ENCODE peak calls at places on chromosome 14, in four cellular contexts. One of them, this sample, is unnamed.

GRCh38 chr14:26395726-26396125 is 202.1 kb downstream of the NOVA1 start:
- DNase-seq in fibroblast of mammary gland: no peak
- DNase-seq in heart left ventricle: no peak
- DNase-seq in activated B cell treated with CpG ODN at 0.5 μM for 24 hours: no peak
- DNase-seq in this sample: no peak

GRCh38 chr14:54337314-54337713 is 59.5 kb upstream of the CDKN3 start:
- DNase-seq in fibroblast of mammary gland: no peak
- DNase-seq in heart left ventricle: no peak
- DNase-seq in activated B cell treated with CpG ODN at 0.5 μM for 24 hours: no peak
- DNase-seq in this sample: no peak

GRCh38 chr14:54251356-54251755 is 145.5 kb upstream of the CDKN3 start:
- DNase-seq in fibroblast of mammary gland: peak; percentile 21
- DNase-seq in heart left ventricle: no peak
- DNase-seq in activated B cell treated with CpG ODN at 0.5 μM for 24 hours: no peak
- DNase-seq in this sample: no peak

GRCh38 chr14:98244162-98244948 is 1027.6 kb downstream of the BCL11B start:
- DNase-seq in fibroblast of mammary gland: no peak
- DNase-seq in heart left ventricle: no peak
- DNase-seq in activated B cell treated with CpG ODN at 0.5 μM for 24 hours: no peak
- DNase-seq in this sample: no peak

GRCh38 chr14:51094282-51094821 is 553 bp downstream of the TRIM9 start:
- DNase-seq in fibroblast of mammary gland: no peak
- DNase-seq in heart left ventricle: peak; percentile 29
- DNase-seq in activated B cell treated with CpG ODN at 0.5 μM for 24 hours: peak; percentile 35
- DNase-seq in this sample: no peak

GRCh38 chr14:95518045-95518751 is 1.7 kb upstream of the SYNE3 start:
- DNase-seq in fibroblast of mammary gland: no peak
- DNase-seq in heart left ventricle: no peak
- DNase-seq in activated B cell treated with CpG ODN at 0.5 μM for 24 hours: no peak
- DNase-seq in this sample: no peak

GRCh38 chr14:26897186-26897585 is 299.4 kb upstream of the NOVA1 start:
- DNase-seq in fibroblast of mammary gland: no peak
- DNase-seq in heart left ventricle: no peak
- DNase-seq in activated B cell treated with CpG ODN at 0.5 μM for 24 hours: no peak
- DNase-seq in this sample: no peak

GRCh38 chr14:79011091-79011919 is 841.1 kb downstream of the NRXN3 start:
- DNase-seq in fibroblast of mammary gland: peak; percentile 78
- DNase-seq in heart left ventricle: no peak
- DNase-seq in activated B cell treated with CpG ODN at 0.5 μM for 24 hours: no peak
- DNase-seq in this sample: no peak

GRCh38 chr14:105878125-105878524 is 351.7 kb downstream of the TMEM121 start:
- DNase-seq in fibroblast of mammary gland: no peak
- DNase-seq in heart left ventricle: peak; percentile 16
- DNase-seq in activated B cell treated with CpG ODN at 0.5 μM for 24 hours: no peak
- DNase-seq in this sample: no peak

GRCh38 chr14:96688629-96689028 is 108.6 kb upstream of the VRK1 start:
- DNase-seq in fibroblast of mammary gland: no peak
- DNase-seq in heart left ventricle: no peak
- DNase-seq in activated B cell treated with CpG ODN at 0.5 μM for 24 hours: no peak
- DNase-seq in this sample: no peak

GRCh38 chr14:36600431-36600830 is 18.0 kb upstream of the NKX2-8 start:
- DNase-seq in fibroblast of mammary gland: no peak
- DNase-seq in heart left ventricle: no peak
- DNase-seq in activated B cell treated with CpG ODN at 0.5 μM for 24 hours: no peak
- DNase-seq in this sample: no peak

GRCh38 chr14:39576726-39577125 is 144.5 kb upstream of the FBXO33 start:
- DNase-seq in fibroblast of mammary gland: peak; percentile 61
- DNase-seq in heart left ventricle: no peak
- DNase-seq in activated B cell treated with CpG ODN at 0.5 μM for 24 hours: no peak
- DNase-seq in this sample: no peak

GRCh38 chr14:63543000-63543825 is at the start of gene PPP2R5E:
- DNase-seq in fibroblast of mammary gland: peak; percentile 98
- DNase-seq in heart left ventricle: peak; percentile 99
- DNase-seq in activated B cell treated with CpG ODN at 0.5 μM for 24 hours: peak; percentile 87
- DNase-seq in this sample: peak; percentile 77

GRCh38 chr14:90891326-90891725 is 75.1 kb upstream of the TTC7B start:
- DNase-seq in fibroblast of mammary gland: no peak
- DNase-seq in heart left ventricle: no peak
- DNase-seq in activated B cell treated with CpG ODN at 0.5 μM for 24 hours: no peak
- DNase-seq in this sample: no peak

GRCh38 chr14:104442611-104443390 is 136.8 kb upstream of the C14orf180 start:
- DNase-seq in fibroblast of mammary gland: no peak
- DNase-seq in heart left ventricle: no peak
- DNase-seq in activated B cell treated with CpG ODN at 0.5 μM for 24 hours: peak; percentile 9
- DNase-seq in this sample: no peak

GRCh38 chr14:96423446-96424103 is 31.6 kb downstream of the AK7 start:
- DNase-seq in fibroblast of mammary gland: no peak
- DNase-seq in heart left ventricle: no peak
- DNase-seq in activated B cell treated with CpG ODN at 0.5 μM for 24 hours: no peak
- DNase-seq in this sample: no peak

GRCh38 chr14:52422650-52423356 is 108.7 kb downstream of the PTGER2 start:
- DNase-seq in fibroblast of mammary gland: peak; percentile 34
- DNase-seq in heart left ventricle: no peak
- DNase-seq in activated B cell treated with CpG ODN at 0.5 μM for 24 hours: no peak
- DNase-seq in this sample: no peak
- TF ChIP-seq CTCF in fibroblast of mammary gland: no peak
- TF ChIP-seq CTCF in heart left ventricle: no peak
- TF ChIP-seq CTCF in activated B cell treated with CpG ODN at 0.5 μM for 24 hours: no peak
- TF ChIP-seq CTCF in this sample: no peak

GRCh38 chr14:101982621-101983020 is 18.2 kb downstream of the DYNC1H1 start:
- DNase-seq in fibroblast of mammary gland: no peak
- DNase-seq in heart left ventricle: no peak
- DNase-seq in activated B cell treated with CpG ODN at 0.5 μM for 24 hours: no peak
- DNase-seq in this sample: no peak
- TF ChIP-seq CTCF in fibroblast of mammary gland: no peak
- TF ChIP-seq CTCF in heart left ventricle: no peak
- TF ChIP-seq CTCF in activated B cell treated with CpG ODN at 0.5 μM for 24 hours: no peak
- TF ChIP-seq CTCF in this sample: no peak

GRCh38 chr14:77421241-77421640 is 2.1 kb downstream of the NOXRED1 start:
- DNase-seq in fibroblast of mammary gland: no peak
- DNase-seq in heart left ventricle: no peak
- DNase-seq in activated B cell treated with CpG ODN at 0.5 μM for 24 hours: no peak
- DNase-seq in this sample: no peak
- TF ChIP-seq CTCF in fibroblast of mammary gland: no peak
- TF ChIP-seq CTCF in heart left ventricle: no peak
- TF ChIP-seq CTCF in activated B cell treated with CpG ODN at 0.5 μM for 24 hours: no peak
- TF ChIP-seq CTCF in this sample: no peak

GRCh38 chr14:56195219-56195618 is 77.0 kb downstream of the PELI2 start:
- DNase-seq in fibroblast of mammary gland: no peak
- DNase-seq in heart left ventricle: no peak
- DNase-seq in activated B cell treated with CpG ODN at 0.5 μM for 24 hours: no peak
- DNase-seq in this sample: no peak
- TF ChIP-seq CTCF in fibroblast of mammary gland: no peak
- TF ChIP-seq CTCF in heart left ventricle: no peak
- TF ChIP-seq CTCF in activated B cell treated with CpG ODN at 0.5 μM for 24 hours: no peak
- TF ChIP-seq CTCF in this sample: no peak

GRCh38 chr14:60653709-60654161 is 4.5 kb upstream of the SIX1 start:
- DNase-seq in fibroblast of mammary gland: no peak
- DNase-seq in heart left ventricle: no peak
- DNase-seq in activated B cell treated with CpG ODN at 0.5 μM for 24 hours: no peak
- DNase-seq in this sample: no peak

GRCh38 chr14:60651051-60651935 is 2.0 kb upstream of the SIX1 start:
- DNase-seq in fibroblast of mammary gland: no peak
- DNase-seq in heart left ventricle: no peak
- DNase-seq in activated B cell treated with CpG ODN at 0.5 μM for 24 hours: no peak
- DNase-seq in this sample: no peak

GRCh38 chr14:60651936-60652673 is 2.8 kb upstream of the SIX1 start:
- DNase-seq in fibroblast of mammary gland: no peak
- DNase-seq in heart left ventricle: no peak
- DNase-seq in activated B cell treated with CpG ODN at 0.5 μM for 24 hours: no peak
- DNase-seq in this sample: no peak

GRCh38 chr14:60653388-60653690 is 4.1 kb upstream of the SIX1 start:
- DNase-seq in fibroblast of mammary gland: no peak
- DNase-seq in heart left ventricle: no peak
- DNase-seq in activated B cell treated with CpG ODN at 0.5 μM for 24 hours: no peak
- DNase-seq in this sample: no peak

GRCh38 chr14:60652674-60653387 is 3.6 kb upstream of the SIX1 start:
- DNase-seq in fibroblast of mammary gland: no peak
- DNase-seq in heart left ventricle: no peak
- DNase-seq in activated B cell treated with CpG ODN at 0.5 μM for 24 hours: no peak
- DNase-seq in this sample: no peak
- TF ChIP-seq CTCF in fibroblast of mammary gland: no peak
- TF ChIP-seq CTCF in heart left ventricle: no peak
- TF ChIP-seq CTCF in activated B cell treated with CpG ODN at 0.5 μM for 24 hours: no peak
- TF ChIP-seq CTCF in this sample: no peak

DNA sequence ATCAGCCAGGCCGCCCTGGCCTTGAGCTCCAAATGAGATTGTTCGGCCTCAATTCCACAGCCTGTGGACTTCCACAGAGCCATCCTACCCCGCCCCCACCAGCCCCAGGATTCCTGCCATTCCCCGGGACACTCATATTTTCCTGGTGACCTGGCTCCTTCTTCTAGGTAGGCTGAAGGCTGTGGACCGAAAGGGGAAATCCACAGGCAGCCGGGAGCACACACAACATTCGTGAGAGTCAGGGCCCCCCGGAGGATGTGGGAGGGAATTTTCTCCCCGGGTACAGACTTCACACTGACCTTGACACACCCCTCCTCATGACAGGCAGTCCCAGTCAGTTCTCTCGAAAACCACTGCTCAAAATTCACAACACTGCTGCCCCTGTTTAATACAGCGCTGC is 39.9 kb downstream of the RIN3 start:
- DNase-seq in fibroblast of mammary gland: peak; percentile 32
- DNase-seq in heart left ventricle: no peak
- DNase-seq in activated B cell treated with CpG ODN at 0.5 μM for 24 hours: no peak
- DNase-seq in this sample: no peak
- TF ChIP-seq CTCF in fibroblast of mammary gland: no peak
- TF ChIP-seq CTCF in heart left ventricle: no peak
- TF ChIP-seq CTCF in activated B cell treated with CpG ODN at 0.5 μM for 24 hours: no peak
- TF ChIP-seq CTCF in this sample: no peak

DNA sequence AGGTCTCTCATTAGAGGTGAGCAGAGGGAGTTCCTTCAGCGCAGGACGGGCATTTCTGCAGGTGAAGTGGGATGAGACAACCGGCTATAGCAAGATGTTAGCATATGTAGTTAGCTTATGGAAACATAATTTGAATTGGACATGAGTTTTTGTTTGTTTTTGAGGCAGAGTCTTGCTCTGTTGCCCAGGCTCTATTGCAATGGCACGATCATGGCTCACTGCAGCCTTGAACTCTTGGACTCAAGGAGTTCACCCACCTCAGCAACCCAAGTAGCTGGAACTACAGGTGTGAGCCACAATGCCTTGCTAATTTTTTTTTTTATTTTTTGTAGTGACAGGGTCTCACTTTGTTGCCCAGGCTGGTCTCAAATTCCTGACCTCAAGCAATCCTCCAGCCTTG is 69.2 kb downstream of the RCOR1 start:
- DNase-seq in fibroblast of mammary gland: no peak
- DNase-seq in heart left ventricle: no peak
- DNase-seq in activated B cell treated with CpG ODN at 0.5 μM for 24 hours: no peak
- DNase-seq in this sample: no peak
- TF ChIP-seq CTCF in fibroblast of mammary gland: no peak
- TF ChIP-seq CTCF in heart left ventricle: no peak
- TF ChIP-seq CTCF in activated B cell treated with CpG ODN at 0.5 μM for 24 hours: no peak
- TF ChIP-seq CTCF in this sample: no peak

This sample was measured in D721Med.